ENCODE peak calls at places on chromosome 1, in six cellular contexts. U is stimulated activated CD4-positive, alpha-beta T cell treated with anti-CD3 and anti-CD28 coated beads, Interleukin-12 subunit alpha, Interleukin-12 subunit beta, amount 100 ng/mL, for 48 hours; G is smooth muscle cell of the brain vasculature; R is HuH-7; S is WTC11; C is colonic mucosa. Z is an unnamed sample.

GRCh38 chr1:235130766-235131270 is 2.2 kb upstream of the TOMM20 start:
- DNase-seq in U (no peak), G (no peak), R (no peak), S (no peak), C (no peak), Z (no peak)

GRCh38 chr1:192153276-192153675 is 5.0 kb upstream of the RGS18 start:
- DNase-seq in U (no peak), G (no peak), R (no peak), S (no peak), C (no peak), Z (no peak)

GRCh38 chr1:201597551-201598230 is 58.8 kb downstream of the NAV1 start:
- DNase-seq in U (no peak), G (no peak), R (no peak), S (no peak), C (peak; percentile 90), Z (no peak)

GRCh38 chr1:70672333-70672935 is 261.4 kb downstream of the CTH start:
- DNase-seq in U (no peak), G (no peak), R (no peak), S (no peak), C (no peak), Z (no peak)

GRCh38 chr1:157450106-157450505 is 102.2 kb downstream of the FCRL5 start:
- DNase-seq in U (no peak), G (no peak), R (no peak), S (no peak), C (no peak), Z (no peak)

GRCh38 chr1:116259665-116260064 is 113.4 kb upstream of the ATP1A1 start:
- DNase-seq in U (no peak), G (no peak), R (no peak), S (no peak), C (peak; percentile 10), Z (no peak)

GRCh38 chr1:20590313-20590777 is 1.4 kb downstream of the CDA start:
- DNase-seq in U (no peak), G (no peak), R (no peak), S (no peak), C (peak; percentile 31), Z (no peak)

GRCh38 chr1:55318111-55318817 is 103.1 kb upstream of the USP24 start:
- DNase-seq in U (no peak), G (no peak), R (no peak), S (no peak), C (no peak), Z (no peak)

GRCh38 chr1:99544328-99544727 is 101.6 kb upstream of the PALMD start:
- DNase-seq in U (no peak), G (no peak), R (no peak), S (no peak), C (no peak), Z (no peak)

Z was measured in NCI-H748 treated with DMSO at 0.1 percent for 48 hours.